ENCODE peak calls at places on chromosomes 6 and 20, in four cellular contexts. Z, T, S and I are unnamed samples.

GRCh38 chr20:38870733-38871559 is 55.3 kb upstream of the FAM83D start:
- DNase-seq in Z (no peak), T (no peak), S (no peak), I (peak)

GRCh38 chr20:42837456-42837855 is 352.2 kb downstream of the PTPRT start:
- DNase-seq in Z (no peak), T (no peak), S (no peak), I (no peak)

GRCh38 chr6:153002613-153003293 is at the start of gene MTRF1L:
- DNase-seq in Z (peak), T (peak), S (peak), I (peak)

GRCh38 chr6:20706293-20707165 is 172.3 kb downstream of the CDKAL1 start:
- DNase-seq in Z (peak), T (no peak), S (no peak), I (no peak)

GRCh38 chr6:56900784-56901183 is 54.1 kb upstream of the BEND6 start:
- DNase-seq in Z (no peak), T (no peak), S (no peak), I (no peak)

GRCh38 chr6:132132911-132133639 is 181.9 kb upstream of the CCN2 start:
- DNase-seq in Z (no peak), T (no peak), S (no peak), I (no peak)

GRCh38 chr6:127077886-127078285 is 40.6 kb upstream of the RSPO3 start:
- DNase-seq in Z (no peak), T (no peak), S (no peak), I (no peak)

GRCh38 chr20:15561707-15562106 is 1011.5 kb downstream of the KIF16B start:
- DNase-seq in Z (no peak), T (no peak), S (no peak), I (no peak)

GRCh38 chr6:160248538-160248937 is 10.1 kb downstream of the SLC22A2 start:
- DNase-seq in Z (no peak), T (no peak), S (no peak), I (no peak)

GRCh38 chr6:18101271-18101670 is 21.2 kb downstream of the NHLRC1 start:
- DNase-seq in Z (peak), T (no peak), S (no peak), I (no peak)

GRCh38 chr6:35736293-35736894 is 438 bp upstream of the ARMC12 start:
- DNase-seq in Z (peak), T (peak), S (peak), I (peak)

GRCh38 chr6:80449756-80450155 is 343.3 kb downstream of the BCKDHB start:
- DNase-seq in Z (no peak), T (no peak), S (no peak), I (no peak)

GRCh38 chr20:8365634-8366033 is 233.6 kb downstream of the PLCB1 start:
- DNase-seq in Z (no peak), T (no peak), S (no peak), I (no peak)

GRCh38 chr6:35370124-35370741 is 27.9 kb downstream of the PPARD start:
- DNase-seq in Z (peak), T (peak), S (peak), I (peak)

GRCh38 chr6:56821005-56821432 is 133.9 kb upstream of the BEND6 start:
- DNase-seq in Z (no peak), T (no peak), S (no peak), I (no peak)

GRCh38 chr20:48720256-48721020 is 107.4 kb downstream of the PREX1 start:
- DNase-seq in Z (no peak), T (no peak), S (no peak), I (no peak)

GRCh38 chr20:58622671-58623578 is 28.2 kb upstream of the STX16 start:
- DNase-seq in Z (no peak), T (no peak), S (no peak), I (no peak)

GRCh38 chr20:8901237-8902025 is 167.5 kb upstream of the PLCB4 start:
- DNase-seq in Z (no peak), T (no peak), S (peak), I (no peak)

GRCh38 chr6:6746334-6746969 is 157.9 kb downstream of the LY86 start:
- DNase-seq in Z (no peak), T (no peak), S (peak), I (peak)

GRCh38 chr6:70956191-70956450 is 739 bp downstream of the B3GAT2 start:
- DNase-seq in Z (no peak), T (peak), S (no peak), I (no peak)

GRCh38 chr20:11902264-11902663 is 15.4 kb upstream of the BTBD3 start:
- DNase-seq in Z (peak), T (no peak), S (no peak), I (no peak)

GRCh38 chr6:141550471-141550870 is 582.3 kb upstream of the GJE1 start:
- DNase-seq in Z (peak), T (no peak), S (no peak), I (no peak)

GRCh38 chr6:118813795-118814194 is 80.2 kb upstream of the ASF1A start:
- DNase-seq in Z (peak), T (no peak), S (no peak), I (no peak)

GRCh38 chr6:4805553-4806307 is 29.5 kb downstream of the CDYL start:
- DNase-seq in Z (peak), T (no peak), S (peak), I (peak)

GRCh38 chr20:37937686-37938085 is 34.8 kb downstream of the VSTM2L start:
- DNase-seq in Z (no peak), T (no peak), S (no peak), I (no peak)

GRCh38 chr6:34513628-34514027 is 42.5 kb downstream of the SPDEF start:
- DNase-seq in Z (no peak), T (no peak), S (no peak), I (no peak)

GRCh38 chr20:50464026-50464724 is 46.0 kb upstream of the PTPN1 start:
- DNase-seq in Z (peak), T (peak), S (peak), I (peak)

GRCh38 chr6:157762636-157763035 is 60.4 kb upstream of the SNX9 start:
- DNase-seq in Z (peak), T (no peak), S (no peak), I (no peak)

GRCh38 chr20:6595704-6596103 is 171.8 kb upstream of the BMP2 start:
- DNase-seq in Z (peak), T (no peak), S (no peak), I (no peak)

GRCh38 chr6:111566873-111567517 is 38.7 kb downstream of the TRAF3IP2 start:
- DNase-seq in Z (peak), T (no peak), S (no peak), I (peak)

GRCh38 chr20:3334156-3334943 is 73.1 kb downstream of the DNAAF9 start:
- DNase-seq in Z (no peak), T (no peak), S (no peak), I (no peak)

GRCh38 chr6:12294851-12295536 is 4.8 kb downstream of the EDN1 start:
- DNase-seq in Z (no peak), T (no peak), S (no peak), I (no peak)

GRCh38 chr6:32852018-32852843 is 1.3 kb downstream of the TAP1 start:
- DNase-seq in Z (no peak), T (no peak), S (peak), I (no peak)

GRCh38 chr6:21325201-21325856 is 268.2 kb upstream of the SOX4 start:
- DNase-seq in Z (no peak), T (no peak), S (no peak), I (no peak)

GRCh38 chr6:29680416-29680815 is 536 bp downstream of the ZFP57 start:
- DNase-seq in Z (no peak), T (no peak), S (no peak), I (no peak)
- TF ChIP-seq CTCF in Z (no peak), T (no peak), S (no peak), I (no peak)

GRCh38 chr6:26064619-26065257 is 22.5 kb upstream of the HFE start:
- DNase-seq in Z (peak), T (no peak), S (no peak), I (peak)
- TF ChIP-seq CTCF in Z (peak), T (peak), S (peak), I (peak)

GRCh38 chr20:17878912-17879602 is 89.5 kb downstream of the SNX5 start:
- DNase-seq in Z (no peak), T (no peak), S (no peak), I (no peak)
- TF ChIP-seq CTCF in Z (no peak), T (no peak), S (no peak), I (peak)

DNA sequence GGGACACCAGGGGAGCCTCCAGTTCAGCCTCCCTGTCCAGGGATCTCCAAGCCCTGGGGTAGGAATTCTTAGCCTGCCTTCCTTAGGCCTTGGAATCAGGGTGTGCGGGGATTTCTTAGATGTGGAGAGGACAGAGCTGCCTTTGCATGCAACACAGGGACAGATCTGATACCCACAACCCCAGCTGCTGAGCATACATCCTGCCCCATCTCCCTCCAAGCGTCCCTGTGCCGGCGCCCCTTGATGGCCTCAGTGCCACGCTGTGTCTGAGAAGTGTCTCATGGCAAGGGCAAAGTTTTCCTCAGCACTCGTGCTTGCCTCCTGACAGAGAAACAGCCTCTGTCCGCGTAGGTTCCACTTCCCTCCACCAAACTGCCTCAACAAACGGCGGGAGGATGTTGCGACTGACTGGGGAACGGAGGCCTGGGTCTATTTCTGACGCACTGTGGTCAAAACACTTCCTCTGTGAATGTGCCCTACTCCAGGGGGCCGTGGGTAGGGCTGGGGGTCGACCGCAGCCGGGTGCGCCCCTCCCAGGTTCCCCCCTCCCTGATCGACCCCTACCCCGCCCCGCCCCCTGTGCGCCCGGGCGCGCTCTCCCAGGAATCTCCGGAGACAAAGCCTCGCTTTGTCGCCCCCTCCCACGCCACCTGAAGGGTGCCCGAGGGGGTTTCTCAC is 950 bp downstream of the MICAL1 start:
- DNase-seq in Z (peak), T (peak), S (no peak), I (peak)
- TF ChIP-seq CTCF in Z (no peak), T (no peak), S (no peak), I (no peak)

DNA sequence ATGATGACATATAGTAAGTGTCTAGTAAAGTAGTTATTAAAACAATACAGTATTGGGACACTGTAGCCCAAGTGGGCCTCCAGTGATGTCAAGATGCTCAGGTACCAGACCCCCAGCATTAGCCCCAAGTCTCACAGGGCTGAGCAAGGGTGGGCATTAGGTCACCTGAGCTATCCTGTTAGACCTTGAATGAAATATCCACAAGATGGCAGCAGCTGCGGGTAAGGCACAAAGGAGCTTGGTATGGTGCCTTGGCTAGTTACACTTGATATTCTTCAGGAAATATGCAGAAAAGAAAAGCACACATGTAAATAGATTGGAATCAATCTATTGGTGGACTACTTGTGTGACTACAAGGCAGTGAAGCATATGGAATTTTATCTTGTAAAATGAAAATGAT is 701.8 kb upstream of the ADGRB3 start:
- DNase-seq in Z (no peak), T (no peak), S (no peak), I (peak)
- TF ChIP-seq CTCF in Z (no peak), T (no peak), S (no peak), I (peak)

DNA sequence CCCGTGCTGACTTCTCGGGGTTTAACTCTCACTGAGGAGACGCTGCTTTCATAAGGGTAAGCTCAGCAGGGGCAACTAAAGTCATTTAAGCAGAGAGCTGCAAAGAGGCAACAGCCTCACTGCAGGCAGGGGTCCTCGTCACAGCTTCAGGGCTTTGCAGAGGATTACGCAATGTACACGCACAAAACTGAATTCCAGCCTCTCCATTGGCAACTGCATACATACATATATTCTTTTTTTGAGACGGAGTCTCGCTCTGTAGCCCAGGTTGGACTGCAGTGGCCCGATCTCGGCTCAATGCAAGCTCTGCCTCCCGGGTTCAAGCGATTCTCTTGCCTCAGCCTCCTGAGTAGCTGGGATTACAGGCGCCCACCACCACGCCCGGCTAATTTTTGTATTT is 2.4 kb downstream of the GMEB2 start:
- DNase-seq in Z (peak), T (no peak), S (no peak), I (no peak)
- TF ChIP-seq CTCF in Z (peak), T (no peak), S (no peak), I (peak)

DNA sequence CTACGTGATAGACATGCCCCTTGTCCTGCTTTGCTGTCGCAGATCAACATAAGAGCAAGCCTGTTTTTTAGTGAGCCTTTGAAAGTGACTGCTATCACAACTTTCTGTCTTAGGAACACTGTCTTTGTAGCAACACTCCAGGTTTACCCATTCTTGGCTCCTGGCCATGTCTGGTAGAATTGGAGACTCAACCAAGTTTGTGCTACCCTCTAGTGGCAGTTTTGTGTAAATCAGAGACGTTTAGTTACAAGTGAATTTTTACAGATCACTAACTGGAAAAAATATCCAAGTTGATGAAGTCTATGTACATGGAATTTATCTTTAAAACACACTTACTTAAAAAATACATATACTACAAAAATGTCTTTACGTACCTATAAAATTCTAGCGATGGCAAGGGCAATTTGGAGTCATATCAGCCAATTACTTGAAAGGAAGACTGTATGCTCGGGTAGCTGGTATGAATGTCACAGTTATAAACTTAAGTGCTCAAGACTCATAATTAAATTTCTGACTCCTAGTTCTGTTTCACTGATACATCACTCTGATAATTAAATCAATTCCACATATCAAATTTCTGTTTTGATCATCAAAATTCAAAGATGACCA is 101.4 kb downstream of the ADGB start:
- DNase-seq in Z (peak), T (peak), S (peak), I (peak)
- TF ChIP-seq CTCF in Z (peak), T (peak), S (peak), I (peak)

DNA sequence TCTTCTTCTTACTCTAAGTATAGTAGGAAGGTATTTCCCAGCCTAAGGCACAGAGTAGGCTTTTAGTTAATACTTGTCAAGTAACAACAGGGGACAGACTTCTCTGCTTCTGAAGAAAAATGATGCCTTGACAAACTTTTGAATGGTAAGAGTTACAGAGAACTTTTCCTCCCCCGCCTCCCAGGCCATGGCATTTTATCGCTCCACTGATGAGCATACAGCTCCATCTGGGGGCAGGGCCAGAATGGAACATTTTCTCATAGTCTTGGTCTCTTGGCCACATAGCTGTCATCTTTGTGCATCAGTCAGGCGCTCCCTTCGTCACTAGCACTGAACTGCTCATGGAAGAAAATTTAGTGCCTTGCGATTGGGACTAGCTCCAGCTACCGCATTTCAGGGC is 1066.8 kb upstream of the CITED2 start:
- DNase-seq in Z (peak), T (no peak), S (peak), I (peak)
- TF ChIP-seq CTCF in Z (peak), T (peak), S (peak), I (peak)

GRCh38 chr6:44300424-44300823 is 12.7 kb downstream of the AARS2 start:
- DNase-seq in Z (no peak), T (no peak), S (no peak), I (no peak)
- TF ChIP-seq CTCF in Z (no peak), T (no peak), S (no peak), I (no peak)

DNA sequence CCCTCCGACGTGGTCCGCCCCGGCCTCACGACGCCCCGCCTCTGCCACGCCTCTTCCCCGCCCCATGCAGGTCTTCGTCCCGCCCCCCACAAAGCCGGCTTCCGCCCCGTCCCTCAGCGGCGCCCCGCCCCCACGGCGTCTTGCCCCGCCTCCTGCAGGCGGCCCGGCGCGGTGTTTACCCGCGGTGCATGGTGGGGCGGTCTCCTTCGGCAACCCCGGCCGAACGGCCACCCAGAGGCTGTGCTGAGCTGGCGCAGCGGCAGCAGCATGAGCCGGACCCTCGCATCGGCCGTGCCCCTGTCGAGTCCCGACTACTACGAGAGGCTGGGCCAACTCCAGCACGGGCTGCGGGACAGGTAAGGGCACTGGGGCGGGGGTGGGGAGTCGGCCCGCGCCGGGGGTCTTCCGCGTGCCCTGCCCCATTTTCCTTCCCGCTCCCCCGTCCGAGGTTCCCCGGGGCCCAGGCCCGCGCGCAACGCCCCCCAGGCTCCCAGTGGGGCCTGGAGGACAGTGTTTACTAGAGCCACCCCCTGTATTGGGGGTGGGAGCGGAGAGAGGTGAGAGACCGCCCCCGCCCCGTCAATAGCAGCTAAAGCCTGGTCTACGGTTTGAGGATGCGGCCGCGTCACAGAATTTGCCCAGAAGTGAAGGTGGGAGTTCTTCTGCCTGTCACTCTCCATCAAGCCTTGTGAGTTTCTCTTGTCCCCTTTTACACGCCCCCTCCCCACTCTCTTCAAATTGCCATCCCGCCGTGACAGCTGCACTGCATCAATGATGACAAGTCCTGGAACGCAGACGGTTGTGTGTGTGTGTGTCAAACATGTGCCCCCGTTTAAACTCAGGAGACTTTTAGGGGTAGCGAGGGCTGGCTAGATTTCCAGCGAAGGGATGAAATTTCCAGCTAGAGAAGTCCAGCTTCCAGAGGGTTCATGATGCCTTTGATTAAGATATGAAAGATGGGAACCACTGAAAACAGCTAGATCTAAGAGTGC is at the start of gene KIZ:
- DNase-seq in Z (peak), T (peak), S (peak), I (peak)
- TF ChIP-seq CTCF in Z (peak), T (peak), S (peak), I (peak)